ENCODE peak calls at places on chromosomes 16 and 17, in five cellular contexts. J, U, Q, C and E are unnamed samples.

GRCh38 chr17:58120195-58120822 is 27.9 kb upstream of the OR4D1 start:
- DNase-seq in J (peak), U (peak), Q (peak), C (no peak), E (peak)

GRCh38 chr17:75454193-75454592 is 2.2 kb upstream of the TMEM94 start:
- DNase-seq in J (no peak), U (no peak), Q (no peak), C (no peak), E (no peak)

GRCh38 chr16:23148513-23149266 is 562 bp downstream of the USP31 start:
- DNase-seq in J (peak), U (peak), Q (peak), C (no peak), E (peak)

GRCh38 chr17:29826045-29826692 is 103.9 kb downstream of the SSH2 start:
- DNase-seq in J (no peak), U (no peak), Q (no peak), C (no peak), E (no peak)

GRCh38 chr17:45939398-45939797 is 45.0 kb downstream of the MAPT start:
- DNase-seq in J (no peak), U (no peak), Q (no peak), C (no peak), E (no peak)

GRCh38 chr17:78724544-78724943 is 57.5 kb downstream of the CYTH1 start:
- DNase-seq in J (no peak), U (no peak), Q (no peak), C (no peak), E (no peak)

GRCh38 chr17:55783684-55784245 is 32.9 kb downstream of the PCTP start:
- DNase-seq in J (no peak), U (peak), Q (peak), C (no peak), E (no peak)

GRCh38 chr17:4721203-4722135 is 9.8 kb upstream of the MED11 start:
- DNase-seq in J (peak), U (no peak), Q (no peak), C (no peak), E (no peak)

GRCh38 chr16:73172621-73173312 is 124.8 kb upstream of the ZFHX3 start:
- DNase-seq in J (peak), U (peak), Q (peak), C (no peak), E (no peak)

GRCh38 chr16:55576369-55576768 is 9.9 kb downstream of the CAPNS2 start:
- DNase-seq in J (no peak), U (no peak), Q (no peak), C (no peak), E (no peak)

GRCh38 chr16:23324727-23325126 is 22.6 kb downstream of the SCNN1B start:
- DNase-seq in J (no peak), U (no peak), Q (no peak), C (no peak), E (no peak)

GRCh38 chr17:72432143-72432604 is 311.4 kb downstream of the SOX9 start:
- DNase-seq in J (peak), U (peak), Q (peak), C (no peak), E (no peak)

GRCh38 chr16:52912565-52913173 is 140.0 kb downstream of the CHD9NB start:
- DNase-seq in J (peak), U (peak), Q (peak), C (peak), E (peak)

DNA sequence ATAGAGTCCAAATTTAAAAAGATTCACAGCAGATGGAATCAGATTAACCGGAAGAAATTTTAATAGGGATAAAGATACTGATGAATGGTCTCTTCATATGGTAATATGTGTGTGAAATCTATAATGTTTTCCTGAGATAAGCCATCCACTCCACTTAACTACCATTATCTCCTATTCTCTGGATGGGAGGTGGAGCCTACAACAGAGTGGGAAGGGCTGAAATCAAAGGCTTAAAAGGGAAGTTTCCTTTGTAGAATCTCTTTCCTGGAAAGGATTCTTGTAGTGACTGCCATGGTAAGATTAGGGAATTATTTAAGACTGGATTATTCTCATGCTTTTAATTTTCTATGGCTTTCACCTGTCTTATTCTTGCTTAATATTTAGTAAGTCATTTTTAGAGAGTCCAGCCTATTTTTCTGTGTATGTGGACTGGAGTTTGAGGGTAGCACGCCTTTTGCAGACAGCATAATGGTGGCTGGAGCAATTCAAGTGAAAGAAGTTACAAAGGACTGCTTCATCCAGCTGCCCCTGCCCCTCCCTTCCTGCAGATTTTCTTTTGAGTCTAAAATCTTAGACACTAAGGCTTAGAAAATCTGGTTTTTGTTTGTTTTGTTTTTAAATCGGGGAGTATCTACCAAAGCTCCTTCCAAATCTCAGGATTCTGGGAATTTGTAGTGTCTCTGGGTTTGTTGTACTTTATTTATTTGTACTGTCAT is 26.5 kb downstream of the KAT7 start:
- DNase-seq in J (no peak), U (no peak), Q (no peak), C (no peak), E (peak)
- H2BK15ac ChIP-seq in J (no peak), U (no peak), Q (no peak), C (no peak), E (no peak)

GRCh38 chr17:81837641-81838040 is 2.8 kb upstream of the PPP1R27 start:
- DNase-seq in J (peak), U (peak), Q (no peak), C (no peak), E (no peak)

GRCh38 chr17:81840826-81841778 is 6.3 kb upstream of the PPP1R27 start:
- DNase-seq in J (no peak), U (no peak), Q (no peak), C (no peak), E (no peak)

GRCh38 chr17:81841866-81842265 is 7.0 kb upstream of the PPP1R27 start:
- DNase-seq in J (no peak), U (no peak), Q (no peak), C (no peak), E (no peak)

GRCh38 chr17:81839301-81839700 is 4.5 kb upstream of the PPP1R27 start:
- DNase-seq in J (no peak), U (no peak), Q (no peak), C (no peak), E (no peak)

GRCh38 chr17:81838753-81839255 is 4.0 kb upstream of the PPP1R27 start:
- DNase-seq in J (no peak), U (no peak), Q (no peak), C (no peak), E (no peak)
- H4K8ac ChIP-seq in J (no peak), U (no peak), Q (no peak), C (no peak), E (no peak)

GRCh38 chr16:50309527-50310307 is 43.4 kb downstream of the ADCY7 start:
- DNase-seq in J (no peak), U (no peak), Q (no peak), C (no peak), E (no peak)
- H3K14ac ChIP-seq in J (no peak), U (no peak), Q (no peak), C (no peak), E (peak)

GRCh38 chr17:48997103-48997826 is at the start of gene IGF2BP1:
- DNase-seq in J (peak), U (peak), Q (peak), C (peak), E (peak)
- H2BK15ac ChIP-seq in J (peak), U (peak), Q (no peak), C (peak), E (peak)

DNA sequence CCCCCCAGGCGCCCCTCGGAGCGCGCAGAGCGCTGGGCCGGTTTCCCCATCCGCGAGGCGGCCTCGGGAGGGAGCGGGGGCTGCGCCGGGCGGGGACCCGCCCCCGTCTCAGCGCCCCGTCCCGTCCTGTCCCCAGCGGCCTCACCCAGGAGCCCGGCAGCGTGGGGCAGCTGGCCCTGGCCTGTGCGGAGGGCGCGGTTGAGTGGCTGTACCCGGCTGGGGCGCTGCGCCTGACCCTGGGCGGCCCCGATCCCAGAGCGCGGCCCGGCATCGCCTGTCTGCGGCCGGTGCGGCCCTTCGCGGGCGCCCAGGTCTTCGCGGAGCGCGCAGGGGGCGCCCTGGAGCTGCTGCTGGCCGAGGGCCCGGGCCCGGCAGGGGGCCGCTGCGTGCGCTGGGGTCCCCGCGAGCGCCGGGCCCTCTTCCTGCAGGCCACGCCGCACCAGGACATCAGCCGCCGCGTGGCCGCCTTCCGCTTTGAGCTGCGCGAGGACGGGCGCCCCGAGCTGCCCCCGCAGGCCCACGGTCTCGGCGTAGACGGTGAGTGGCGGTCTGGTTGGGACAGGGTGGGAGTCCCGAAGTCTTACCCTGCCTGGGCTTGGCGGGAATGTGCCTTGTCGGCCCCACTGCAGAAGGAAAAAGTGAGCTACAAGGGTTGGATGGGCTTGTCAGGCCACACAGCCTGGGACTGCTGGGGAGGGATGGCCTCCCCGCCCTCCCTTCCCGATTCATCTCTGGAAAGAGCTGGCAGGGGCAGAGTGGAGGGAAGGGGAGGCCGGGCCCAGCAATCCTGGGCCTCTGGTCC is 731 bp downstream of the METRN start:
- DNase-seq in J (no peak), U (peak), Q (peak), C (no peak), E (no peak)
- H4K8ac ChIP-seq in J (peak), U (no peak), Q (no peak), C (peak), E (peak)

DNA sequence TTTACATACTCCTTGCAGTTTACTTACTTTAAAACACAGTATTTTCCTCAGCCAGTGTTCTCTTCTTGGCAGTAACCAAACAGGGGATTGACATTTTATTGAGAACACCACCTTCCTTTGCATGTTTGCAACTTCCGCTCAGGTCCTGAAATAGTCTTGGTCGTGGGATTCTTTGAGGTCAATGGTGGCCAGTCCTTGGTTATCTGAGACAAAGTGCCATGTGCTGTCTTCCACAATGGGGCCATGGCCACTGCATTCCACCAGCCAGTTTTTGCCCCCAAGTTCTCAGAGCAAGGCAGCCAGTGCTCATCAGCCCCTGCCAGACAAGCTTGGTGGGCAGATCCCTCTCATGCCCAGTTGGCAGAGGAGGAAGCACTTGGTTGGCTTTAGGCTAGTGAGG is 22.9 kb downstream of the CMTM4 start:
- DNase-seq in J (no peak), U (no peak), Q (no peak), C (no peak), E (no peak)
- H3K14ac ChIP-seq in J (no peak), U (no peak), Q (no peak), C (no peak), E (no peak)

GRCh38 chr16:51440096-51440495 is 289.0 kb upstream of the SALL1 start:
- DNase-seq in J (no peak), U (no peak), Q (no peak), C (no peak), E (no peak)
- H2BK15ac ChIP-seq in J (no peak), U (no peak), Q (no peak), C (no peak), E (no peak)

GRCh38 chr16:88667496-88667895 is 4.6 kb upstream of the MVD start:
- DNase-seq in J (no peak), U (peak), Q (no peak), C (no peak), E (no peak)

GRCh38 chr16:88662843-88663606 is at the start of gene MVD:
- DNase-seq in J (peak), U (peak), Q (peak), C (peak), E (peak)

GRCh38 chr16:88662222-88662842 is 559 bp downstream of the MVD start:
- DNase-seq in J (no peak), U (peak), Q (peak), C (no peak), E (no peak)

GRCh38 chr16:88665148-88665547 is 2.3 kb upstream of the MVD start:
- DNase-seq in J (no peak), U (no peak), Q (no peak), C (no peak), E (no peak)

DNA sequence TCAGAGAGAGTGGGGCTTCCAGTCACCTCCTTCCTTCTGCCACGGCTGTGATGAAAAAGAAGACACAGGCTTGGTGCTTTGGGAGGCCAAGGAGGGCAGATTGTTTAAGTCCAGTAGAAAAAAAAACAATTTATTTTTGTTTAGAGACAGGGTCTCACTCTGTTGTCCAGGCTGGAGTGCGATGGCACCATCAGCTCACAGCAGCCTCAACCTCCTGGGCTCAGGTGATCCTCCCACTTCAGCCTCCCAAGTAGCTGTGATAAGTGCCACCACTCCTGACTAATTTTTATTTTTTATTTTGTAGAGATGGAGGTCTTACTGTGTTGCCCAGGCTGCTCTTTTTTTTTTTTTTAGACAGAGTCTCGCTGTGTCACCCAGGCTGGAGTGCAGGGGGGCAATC is 2.7 kb upstream of the MVD start:
- DNase-seq in J (no peak), U (no peak), Q (no peak), C (no peak), E (no peak)
- H4K8ac ChIP-seq in J (no peak), U (no peak), Q (no peak), C (no peak), E (no peak)